ENCODE peak calls at places on chromosomes 16 and 17, in ten cellular contexts. P, F, N, H, Q, B, G, C, U and Y are unnamed samples.

GRCh38 chr17:76901542-76902197 is 33.5 kb downstream of the MGAT5B start:
- DNase-seq in B (no peak), H (no peak), G (peak), N (no peak), F (no peak), C (no peak), Q (no peak), P (peak), U (no peak), Y (no peak)

GRCh38 chr17:6712854-6713129 is 377 bp downstream of the SLC13A5 start:
- DNase-seq in C (no peak), Q (no peak), P (no peak), H (no peak), B (no peak), G (no peak), U (no peak), N (no peak), F (no peak), Y (no peak)

GRCh38 chr17:63997341-63998048 is 656 bp upstream of the PRR29 start:
- DNase-seq in F (no peak), H (peak), U (no peak), Q (peak), P (no peak), G (peak), C (peak), N (peak), B (no peak), Y (no peak)

GRCh38 chr16:85286970-85287814 is 174.9 kb upstream of the CIBAR2 start:
- DNase-seq in G (no peak), H (peak), P (peak), U (no peak), C (no peak), B (peak), Q (peak), F (no peak), N (peak), Y (no peak)

GRCh38 chr16:72285324-72285723 is 113.4 kb upstream of the PMFBP1 start:
- DNase-seq in G (no peak), H (no peak), P (no peak), B (no peak), Q (no peak), U (no peak), C (no peak), N (no peak), F (no peak), Y (no peak)

GRCh38 chr17:46770439-46770817 is 48.1 kb downstream of the WNT3 start:
- DNase-seq in U (no peak), H (no peak), P (no peak), Q (peak), C (no peak), F (no peak), N (no peak), B (no peak), G (no peak), Y (no peak)

GRCh38 chr17:63984206-63984605 is 11.5 kb upstream of the SCN4A start:
- DNase-seq in N (no peak), C (no peak), H (peak), P (peak), Q (no peak), F (no peak), G (no peak), B (no peak), U (no peak), Y (no peak)

GRCh38 chr17:40510328-40510648 is 8.9 kb upstream of the TNS4 start:
- DNase-seq in P (peak), N (peak), F (no peak), Q (peak), H (no peak), B (no peak), C (no peak), U (no peak), G (peak), Y (no peak)

GRCh38 chr17:64133546-64134215 is 3.7 kb upstream of the ERN1 start:
- DNase-seq in U (no peak), G (peak), H (no peak), B (no peak), C (peak), F (peak), Q (no peak), P (peak), N (no peak), Y (no peak)

GRCh38 chr17:76740329-76741118 is 2.6 kb downstream of the MFSD11 start:
- DNase-seq in U (no peak), H (no peak), B (no peak), N (peak), Q (no peak), C (no peak), P (peak), F (no peak), G (no peak), Y (no peak)

GRCh38 chr17:16980813-16981731 is 9.2 kb upstream of the TNFRSF13B start:
- DNase-seq in U (no peak), B (peak), N (no peak), P (no peak), C (no peak), H (no peak), Q (no peak), G (no peak), F (no peak), Y (no peak)

GRCh38 chr17:44878627-44879221 is 20.5 kb downstream of the EFTUD2 start:
- DNase-seq in B (peak), G (peak), F (peak), U (no peak), H (no peak), C (peak), Q (no peak), N (no peak), P (peak), Y (no peak)

GRCh38 chr16:17590711-17591654 is 120.2 kb upstream of the XYLT1 start:
- DNase-seq in U (no peak), P (no peak), G (no peak), B (no peak), F (no peak), C (no peak), N (no peak), H (no peak), Q (no peak), Y (no peak)

GRCh38 chr17:49086316-49086605 is 46.3 kb upstream of the B4GALNT2 start:
- DNase-seq in G (no peak), Q (no peak), U (no peak), C (no peak), F (no peak), N (no peak), B (no peak), P (no peak), H (no peak), Y (no peak)

GRCh38 chr16:68382296-68382718 is 66.0 kb downstream of the SMPD3 start:
- DNase-seq in N (no peak), B (no peak), G (no peak), F (no peak), H (peak), P (no peak), Q (no peak), C (no peak), U (no peak), Y (no peak)

GRCh38 chr16:22307838-22308237 is 10.6 kb downstream of the POLR3E start:
- DNase-seq in C (no peak), U (no peak), G (no peak), B (no peak), Q (no peak), P (no peak), F (no peak), N (peak), H (no peak), Y (no peak)

GRCh38 chr16:4401094-4401501 is 15.3 kb downstream of the CORO7 start:
- DNase-seq in Q (no peak), U (no peak), P (no peak), C (peak), B (no peak), G (no peak), F (no peak), H (no peak), N (no peak), Y (no peak)

GRCh38 chr16:46857261-46857962 is 26.4 kb upstream of the C16orf87 start:
- DNase-seq in Q (no peak), C (peak), U (no peak), H (no peak), G (peak), B (peak), N (no peak), P (peak), F (peak), Y (no peak)

GRCh38 chr17:78117027-78117981 is 11.3 kb downstream of the TMC6 start:
- DNase-seq in H (peak), C (peak), G (peak), U (no peak), P (no peak), B (no peak), Q (peak), N (no peak), F (no peak), Y (peak)

GRCh38 chr17:68346448-68346847 is 55.2 kb downstream of the ARSG start:
- DNase-seq in C (peak), N (no peak), F (no peak), Q (no peak), H (peak), U (peak), B (no peak), G (no peak), P (no peak), Y (no peak)

GRCh38 chr16:2853531-2854073 is 4.4 kb downstream of the PRSS22 start:
- DNase-seq in C (no peak), N (no peak), H (no peak), P (no peak), Q (no peak), G (no peak), U (no peak), B (no peak), F (no peak), Y (no peak)

GRCh38 chr16:71780521-71781089 is 28.0 kb downstream of the AP1G1 start:
- DNase-seq in B (no peak), C (no peak), F (no peak), G (no peak), U (no peak), H (no peak), P (no peak), Q (no peak), N (no peak), Y (no peak)

GRCh38 chr17:75680431-75680830 is 13.3 kb downstream of the SAP30BP start:
- DNase-seq in P (no peak), B (no peak), C (no peak), U (no peak), F (no peak), G (no peak), H (no peak), N (no peak), Q (no peak), Y (no peak)
- TF ChIP-seq CTCF in P (no peak), B (no peak), C (no peak), U (no peak), F (no peak), G (no peak), H (no peak), N (no peak), Q (no peak), Y (no peak)

GRCh38 chr16:48862087-48862532 is 252.1 kb upstream of the N4BP1 start:
- DNase-seq in H (no peak), U (no peak), N (no peak), B (no peak), C (peak), P (no peak), F (peak), G (peak), Q (no peak), Y (no peak)
- TF ChIP-seq CTCF in H (no peak), U (no peak), N (peak), B (peak), C (peak), P (no peak), F (no peak), G (peak), Q (no peak), Y (peak)

GRCh38 chr17:50577451-50577954 is 17.0 kb downstream of the CACNA1G start:
- DNase-seq in U (no peak), B (no peak), C (no peak), G (no peak), F (no peak), H (no peak), Q (no peak), N (no peak), P (no peak), Y (no peak)

GRCh38 chr17:50576864-50577263 is 16.3 kb downstream of the CACNA1G start:
- DNase-seq in P (no peak), N (no peak), G (no peak), C (no peak), H (no peak), B (no peak), U (no peak), Q (no peak), F (no peak), Y (no peak)

GRCh38 chr17:50578173-50578572 is 17.7 kb downstream of the CACNA1G start:
- DNase-seq in P (no peak), G (no peak), C (no peak), N (no peak), H (no peak), B (no peak), Q (no peak), F (no peak), U (no peak), Y (no peak)

GRCh38 chr17:50573866-50574571 is 13.5 kb downstream of the CACNA1G start:
- DNase-seq in N (no peak), U (no peak), Q (no peak), B (no peak), G (no peak), H (no peak), F (no peak), C (no peak), P (no peak), Y (no peak)

DNA sequence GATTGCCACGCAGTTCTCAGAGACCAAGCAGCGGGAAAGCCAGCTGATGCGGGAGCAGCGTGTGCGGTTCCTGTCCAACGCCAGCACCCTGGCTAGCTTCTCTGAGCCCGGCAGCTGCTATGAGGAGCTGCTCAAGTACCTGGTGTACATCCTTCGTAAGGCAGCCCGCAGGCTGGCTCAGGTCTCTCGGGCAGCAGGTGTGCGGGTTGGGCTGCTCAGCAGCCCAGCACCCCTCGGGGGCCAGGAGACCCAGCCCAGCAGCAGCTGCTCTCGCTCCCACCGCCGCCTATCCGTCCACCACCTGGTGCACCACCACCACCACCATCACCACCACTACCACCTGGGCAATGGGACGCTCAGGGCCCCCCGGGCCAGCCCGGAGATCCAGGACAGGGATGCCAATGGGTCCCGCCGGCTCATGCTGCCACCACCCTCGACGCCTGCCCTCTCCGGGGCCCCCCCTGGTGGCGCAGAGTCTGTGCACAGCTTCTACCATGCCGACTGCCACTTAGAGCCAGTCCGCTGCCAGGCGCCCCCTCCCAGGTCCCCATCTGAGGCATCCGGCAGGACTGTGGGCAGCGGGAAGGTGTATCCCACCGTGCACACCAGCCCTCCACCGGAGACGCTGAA is 15.2 kb downstream of the CACNA1G start:
- DNase-seq in B (no peak), F (no peak), G (no peak), Q (no peak), P (no peak), H (no peak), C (no peak), N (no peak), U (no peak), Y (no peak)
- TF ChIP-seq CTCF in B (no peak), F (no peak), G (no peak), Q (no peak), P (no peak), H (no peak), C (no peak), N (no peak), U (no peak), Y (no peak)

DNA sequence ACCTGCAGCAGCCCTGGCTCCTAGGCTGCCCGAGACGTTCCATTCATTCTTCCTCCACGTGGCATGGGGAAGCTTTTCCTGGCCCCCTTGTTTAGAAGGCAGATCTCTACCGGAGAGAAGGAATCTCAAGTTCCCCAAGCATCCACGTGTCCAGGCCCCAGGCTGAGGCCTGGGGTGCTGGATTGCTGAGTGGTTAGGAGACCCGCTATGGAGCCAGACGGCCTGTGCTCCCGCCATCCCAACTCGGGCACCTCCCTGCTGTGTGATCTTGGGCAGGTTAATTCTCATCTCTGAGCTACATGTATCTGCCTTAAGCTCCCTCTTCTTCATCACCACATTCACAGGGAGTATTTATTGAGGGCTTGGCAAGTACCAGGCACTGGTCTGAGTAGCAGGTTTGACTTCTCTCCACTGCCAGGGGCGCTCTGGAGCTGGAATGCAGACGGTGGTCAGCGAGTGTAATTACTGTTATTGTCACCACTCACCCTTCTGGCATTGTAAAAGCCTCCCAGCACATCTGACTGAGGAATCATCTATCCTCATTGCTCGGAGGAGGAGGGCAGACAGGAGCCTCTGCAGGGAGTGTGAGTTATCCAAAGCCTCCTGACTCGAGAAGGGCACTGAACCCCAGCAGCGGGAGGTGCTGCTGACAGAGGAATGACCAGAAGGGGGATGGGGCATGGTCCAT is 1.1 kb upstream of the ADGRG1 start:
- DNase-seq in F (no peak), U (no peak), H (no peak), N (no peak), Q (no peak), C (peak), B (peak), G (no peak), P (peak), Y (no peak)
- TF ChIP-seq CTCF in F (no peak), U (no peak), H (no peak), N (no peak), Q (no peak), C (peak), B (no peak), G (no peak), P (peak), Y (peak)

DNA sequence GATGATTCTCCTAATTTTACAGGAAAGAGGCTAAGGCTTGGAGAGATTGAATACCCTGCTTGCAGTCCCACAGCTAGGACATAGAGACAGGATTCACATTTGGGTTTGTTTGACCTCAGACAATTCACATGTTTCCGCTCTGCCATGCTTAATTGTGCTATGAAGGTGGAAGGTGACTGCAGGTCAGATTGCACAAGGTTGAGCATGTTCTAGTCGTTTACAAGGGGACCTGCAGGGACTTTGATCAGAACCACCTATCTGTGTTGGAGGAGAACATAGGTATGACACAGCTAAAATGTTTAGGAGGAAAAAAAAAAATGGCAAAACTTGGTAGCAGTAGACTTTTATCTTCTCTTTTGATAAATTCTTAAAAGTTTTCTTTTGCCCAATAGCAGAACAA is 4.9 kb upstream of the ANKFN1 start:
- DNase-seq in H (no peak), C (no peak), P (no peak), F (no peak), U (no peak), B (no peak), Q (no peak), N (no peak), G (no peak), Y (no peak)
- TF ChIP-seq CTCF in H (no peak), C (no peak), P (no peak), F (no peak), U (no peak), B (no peak), Q (no peak), N (no peak), G (no peak), Y (no peak)

GRCh38 chr17:81712468-81713003 is 452 bp downstream of the SLC25A10 start:
- DNase-seq in B (peak), C (peak), G (no peak), U (no peak), Q (no peak), F (peak), P (no peak), H (no peak), N (peak), Y (peak)
- TF ChIP-seq CTCF in B (no peak), C (peak), G (no peak), U (no peak), Q (no peak), F (no peak), P (no peak), H (no peak), N (no peak), Y (peak)

DNA sequence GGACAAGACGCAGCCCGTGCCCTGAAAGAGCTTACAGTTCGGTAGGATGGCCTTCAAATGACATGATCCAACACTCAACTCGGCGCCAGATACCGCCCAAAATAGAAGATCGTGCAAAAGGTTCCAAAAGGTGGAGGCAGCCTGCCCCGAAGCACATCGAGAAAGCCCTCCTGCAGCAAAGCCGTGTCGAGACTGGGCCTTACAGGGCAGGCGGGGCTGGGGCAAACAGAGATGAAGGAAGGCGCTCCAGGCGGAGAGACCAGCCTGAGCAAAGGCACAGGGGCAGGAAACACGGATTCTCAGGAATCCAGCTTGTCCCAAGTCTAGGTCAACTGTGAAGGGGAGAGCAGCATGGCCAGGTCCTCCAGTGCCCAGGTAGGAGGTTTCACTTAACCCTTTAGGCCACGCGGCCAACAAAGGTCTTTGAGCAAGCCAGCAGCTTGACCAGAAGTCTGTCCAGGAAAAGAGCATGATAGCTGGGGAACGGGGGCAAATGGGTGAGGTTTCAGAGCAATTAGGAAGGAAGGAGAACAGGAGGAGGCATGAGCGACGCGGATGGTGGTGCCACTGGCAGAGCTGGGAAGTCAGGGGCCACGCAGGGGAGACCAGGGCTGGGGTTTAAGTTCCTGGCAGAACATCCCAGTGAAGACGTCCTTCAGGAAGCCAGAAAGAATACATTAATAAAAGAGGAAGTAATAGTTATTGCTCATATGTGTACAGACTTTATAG is 21.2 kb upstream of the EIF1 start:
- DNase-seq in U (no peak), P (no peak), C (no peak), N (peak), Q (no peak), H (peak), G (no peak), F (no peak), B (no peak), Y (no peak)
- TF ChIP-seq CTCF in U (peak), P (no peak), C (no peak), N (no peak), Q (no peak), H (no peak), G (no peak), F (no peak), B (no peak), Y (no peak)

GRCh38 chr17:75502746-75503329 is 12.5 kb downstream of the CASKIN2 start:
- DNase-seq in P (no peak), B (no peak), H (no peak), U (no peak), F (no peak), Q (peak), G (no peak), N (no peak), C (no peak), Y (no peak)
- TF ChIP-seq CTCF in P (no peak), B (no peak), H (no peak), U (no peak), F (no peak), Q (no peak), G (no peak), N (no peak), C (no peak), Y (no peak)

DNA sequence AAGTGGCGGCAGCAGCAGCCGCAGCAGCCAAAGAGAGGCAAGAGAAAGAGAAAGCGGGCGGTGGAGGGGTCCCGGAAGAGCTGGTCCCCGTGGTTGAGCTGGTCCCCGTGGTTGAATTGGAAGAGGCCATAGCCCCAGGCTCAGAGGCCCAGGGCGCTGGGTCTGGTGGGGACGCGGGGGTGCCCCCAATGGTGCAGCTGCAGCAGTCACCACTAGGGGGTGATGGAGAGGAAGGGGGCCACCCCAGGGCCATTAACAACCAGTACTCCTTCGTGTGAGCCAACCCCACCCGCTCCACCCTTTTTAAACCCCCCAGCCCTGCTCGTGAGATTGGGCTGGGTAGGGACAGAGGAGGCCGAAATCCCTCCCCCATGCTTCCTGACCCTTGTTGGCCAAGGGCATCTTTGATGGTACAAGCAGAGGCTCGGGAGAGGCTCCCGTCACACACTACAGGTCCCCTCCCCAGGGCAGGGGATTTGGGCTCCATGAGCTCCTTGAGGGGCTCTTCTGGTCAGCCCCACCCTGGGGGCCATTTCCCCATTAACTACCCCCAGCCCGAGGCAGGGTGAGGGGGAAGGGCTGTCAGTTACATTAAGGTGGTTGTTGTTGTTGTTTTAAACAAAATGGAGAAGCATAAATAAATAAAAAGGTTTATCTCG is 4.6 kb upstream of the ATP2A1 start:
- DNase-seq in F (no peak), P (no peak), G (no peak), H (no peak), B (no peak), U (peak), C (peak), Q (no peak), N (no peak), Y (no peak)
- TF ChIP-seq CTCF in F (peak), P (peak), G (no peak), H (peak), B (peak), U (peak), C (peak), Q (peak), N (peak), Y (peak)